ENCODE peak calls at places on chromosomes 6 and 20, in six cellular contexts. One of them, this sample, is unnamed.

GRCh38 chr20:46458891-46459750 is 52.7 kb upstream of the ELMO2 start:
- DNase-seq in D721Med: peak
- DNase-seq in Ammon's horn: peak
- DNase-seq in GM06990: no peak
- DNase-seq in CD8-positive, alpha-beta T cell: no peak
- DNase-seq in stimulated activated CD4-positive, alpha-beta T cell treated with anti-CD3 and anti-CD28 coated beads, TNF-alpha, amount 100 ng/mL, for 48 hours: no peak
- DNase-seq in this sample: peak

GRCh38 chr20:31712564-31713311 is 9.9 kb downstream of the BCL2L1 start:
- DNase-seq in D721Med: no peak
- DNase-seq in Ammon's horn: peak
- DNase-seq in GM06990: no peak
- DNase-seq in CD8-positive, alpha-beta T cell: no peak
- DNase-seq in stimulated activated CD4-positive, alpha-beta T cell treated with anti-CD3 and anti-CD28 coated beads, TNF-alpha, amount 100 ng/mL, for 48 hours: no peak
- DNase-seq in this sample: no peak

GRCh38 chr6:110180228-110181008 is at the start of gene CDC40:
- DNase-seq in D721Med: no peak
- DNase-seq in Ammon's horn: peak
- DNase-seq in GM06990: no peak
- DNase-seq in CD8-positive, alpha-beta T cell: peak
- DNase-seq in stimulated activated CD4-positive, alpha-beta T cell treated with anti-CD3 and anti-CD28 coated beads, TNF-alpha, amount 100 ng/mL, for 48 hours: no peak
- DNase-seq in this sample: peak

GRCh38 chr6:111823831-111824607 is 49.2 kb downstream of the FYN start:
- DNase-seq in D721Med: no peak
- DNase-seq in Ammon's horn: no peak
- DNase-seq in GM06990: no peak
- DNase-seq in CD8-positive, alpha-beta T cell: no peak
- DNase-seq in stimulated activated CD4-positive, alpha-beta T cell treated with anti-CD3 and anti-CD28 coated beads, TNF-alpha, amount 100 ng/mL, for 48 hours: no peak
- DNase-seq in this sample: no peak

GRCh38 chr6:27892596-27893058 is 19.6 kb downstream of the OR2B2 start:
- DNase-seq in D721Med: no peak
- DNase-seq in Ammon's horn: no peak
- DNase-seq in GM06990: peak
- DNase-seq in CD8-positive, alpha-beta T cell: no peak
- DNase-seq in stimulated activated CD4-positive, alpha-beta T cell treated with anti-CD3 and anti-CD28 coated beads, TNF-alpha, amount 100 ng/mL, for 48 hours: no peak
- DNase-seq in this sample: no peak

GRCh38 chr6:162772466-162772865 is 44.7 kb downstream of the PACRG start:
- DNase-seq in D721Med: no peak
- DNase-seq in Ammon's horn: no peak
- DNase-seq in GM06990: no peak
- DNase-seq in CD8-positive, alpha-beta T cell: no peak
- DNase-seq in stimulated activated CD4-positive, alpha-beta T cell treated with anti-CD3 and anti-CD28 coated beads, TNF-alpha, amount 100 ng/mL, for 48 hours: no peak
- DNase-seq in this sample: no peak

GRCh38 chr20:51368461-51369211 is 173.9 kb downstream of the NFATC2 start:
- DNase-seq in D721Med: no peak
- DNase-seq in Ammon's horn: no peak
- DNase-seq in GM06990: no peak
- DNase-seq in CD8-positive, alpha-beta T cell: no peak
- DNase-seq in stimulated activated CD4-positive, alpha-beta T cell treated with anti-CD3 and anti-CD28 coated beads, TNF-alpha, amount 100 ng/mL, for 48 hours: no peak
- DNase-seq in this sample: no peak

GRCh38 chr20:33132858-33133615 is 34.9 kb upstream of the BPIFA2 start:
- DNase-seq in D721Med: no peak
- DNase-seq in Ammon's horn: no peak
- DNase-seq in GM06990: no peak
- DNase-seq in CD8-positive, alpha-beta T cell: no peak
- DNase-seq in stimulated activated CD4-positive, alpha-beta T cell treated with anti-CD3 and anti-CD28 coated beads, TNF-alpha, amount 100 ng/mL, for 48 hours: no peak
- DNase-seq in this sample: no peak

GRCh38 chr6:167717867-167718266 is 108.8 kb upstream of the AFDN start:
- DNase-seq in D721Med: no peak
- DNase-seq in Ammon's horn: no peak
- DNase-seq in GM06990: no peak
- DNase-seq in CD8-positive, alpha-beta T cell: no peak
- DNase-seq in stimulated activated CD4-positive, alpha-beta T cell treated with anti-CD3 and anti-CD28 coated beads, TNF-alpha, amount 100 ng/mL, for 48 hours: no peak
- DNase-seq in this sample: no peak

GRCh38 chr20:9269280-9269971 is 200.5 kb downstream of the PLCB4 start:
- DNase-seq in D721Med: no peak
- DNase-seq in Ammon's horn: no peak
- DNase-seq in GM06990: no peak
- DNase-seq in CD8-positive, alpha-beta T cell: no peak
- DNase-seq in stimulated activated CD4-positive, alpha-beta T cell treated with anti-CD3 and anti-CD28 coated beads, TNF-alpha, amount 100 ng/mL, for 48 hours: no peak
- DNase-seq in this sample: no peak

GRCh38 chr6:168666751-168667427 is 225.9 kb downstream of the SMOC2 start:
- DNase-seq in D721Med: no peak
- DNase-seq in Ammon's horn: no peak
- DNase-seq in GM06990: no peak
- DNase-seq in CD8-positive, alpha-beta T cell: no peak
- DNase-seq in stimulated activated CD4-positive, alpha-beta T cell treated with anti-CD3 and anti-CD28 coated beads, TNF-alpha, amount 100 ng/mL, for 48 hours: no peak
- DNase-seq in this sample: no peak

This sample was measured in T-cell.